ENCODE peak calls at places on chromosome 1, in seven cellular contexts. X is stimulated activated CD8-positive, alpha-beta memory T cell treated with anti-CD3 and anti-CD28 coated beads, Interleukin-15, amount 100 ng/mL, for 4 hours; D is hippocampal formation; E is GF-D8; I is EL; K is nephron progenitor cell; B is NCI-H510A treated with DMSO at 0.1 percent for 48 hours. M is an unnamed sample.
A peak's percentile ranks its signal among the peaks of the same experiment; 100 is the strongest.

GRCh38 chr1:60952566-60953215 is 129.7 kb upstream of the NFIA start:
- DNase-seq in X (no peak), D (no peak), E (no peak), I (no peak), K (no peak), B (no peak), M (no peak)

GRCh38 chr1:72101840-72102632 is 180.3 kb downstream of the NEGR1 start:
- DNase-seq in X (no peak), D (no peak), E (no peak), I (no peak), K (no peak), B (no peak), M (no peak)

GRCh38 chr1:203282720-203283542 is 22.4 kb upstream of the BTG2 start:
- DNase-seq in X (no peak), D (no peak), E (no peak), I (no peak), K (no peak), B (peak; percentile 37), M (no peak)

GRCh38 chr1:26160527-26161407 is 1.9 kb downstream of the FAM110D start:
- DNase-seq in X (no peak), D (no peak), E (no peak), I (no peak), K (no peak), B (no peak), M (no peak)

GRCh38 chr1:228293393-228293792 is 85.5 kb downstream of the OBSCN start:
- DNase-seq in X (no peak), D (no peak), E (no peak), I (no peak), K (no peak), B (no peak), M (no peak)

GRCh38 chr1:8947127-8947691 is 1.5 kb downstream of the CA6 start:
- DNase-seq in X (no peak), D (no peak), E (peak; percentile 45), I (peak; percentile 28), K (no peak), B (no peak), M (no peak)

GRCh38 chr1:205741681-205742080 is 8.3 kb downstream of the NUCKS1 start:
- DNase-seq in X (no peak), D (no peak), E (no peak), I (no peak), K (no peak), B (no peak), M (no peak)

GRCh38 chr1:117537291-117537920 is 68.4 kb upstream of the TENT5C start:
- DNase-seq in X (no peak), D (no peak), E (no peak), I (no peak), K (no peak), B (peak; percentile 85), M (no peak)

GRCh38 chr1:67674260-67675011 is 10.6 kb upstream of the GADD45A start:
- DNase-seq in X (peak; percentile 8), D (no peak), E (no peak), I (peak; percentile 54), K (peak; percentile 29), B (peak; percentile 93), M (no peak)

GRCh38 chr1:226209307-226210059 is 14.0 kb upstream of the MIXL1 start:
- DNase-seq in X (no peak), D (no peak), E (no peak), I (no peak), K (no peak), B (no peak), M (no peak)

GRCh38 chr1:75233302-75233929 is 99.2 kb downstream of the LHX8 start:
- DNase-seq in X (no peak), D (no peak), E (no peak), I (peak; percentile 11), K (no peak), B (peak; percentile 86), M (peak; percentile 46)

M was measured in NT2/D1.